ENCODE peak calls at places on chromosomes 4 and X, in ten cellular contexts. One of them, this sample, is unnamed.
A peak's percentile ranks its signal among the peaks of the same experiment; 100 is the strongest.

GRCh38 chr4:40283413-40283812 is 51.7 kb upstream of the CHRNA9 start:
- DNase-seq in head of caudate nucleus: no peak
- DNase-seq in stimulated activated CD4-positive, alpha-beta T cell treated with anti-CD3 and anti-CD28 coated beads, Interleukin-4, amount 100 ng/mL, for 1 hour: no peak
- DNase-seq in frontal cortex: no peak
- DNase-seq in right cardiac atrium: no peak
- DNase-seq in epithelial cell of esophagus: peak; percentile 39
- DNase-seq in non-pigmented ciliary epithelial cell: no peak
- DNase-seq in NCI-H460: no peak
- DNase-seq in NCI-H1092 treated with DMSO at 0.1 percent for 48 hours: no peak
- DNase-seq in GM20000: no peak
- DNase-seq in this sample: no peak

GRCh38 chr4:77095101-77095826 is 19.5 kb upstream of the CCNI start:
- DNase-seq in head of caudate nucleus: peak; percentile 85
- DNase-seq in stimulated activated CD4-positive, alpha-beta T cell treated with anti-CD3 and anti-CD28 coated beads, Interleukin-4, amount 100 ng/mL, for 1 hour: peak; percentile 73
- DNase-seq in frontal cortex: no peak
- DNase-seq in right cardiac atrium: peak; percentile 93
- DNase-seq in epithelial cell of esophagus: peak; percentile 77
- DNase-seq in non-pigmented ciliary epithelial cell: no peak
- DNase-seq in NCI-H460: peak; percentile 64
- DNase-seq in NCI-H1092 treated with DMSO at 0.1 percent for 48 hours: peak; percentile 69
- DNase-seq in GM20000: peak; percentile 75
- DNase-seq in this sample: peak; percentile 57

GRCh38 chr4:6298852-6299251 is 29.2 kb downstream of the WFS1 start:
- DNase-seq in head of caudate nucleus: no peak
- DNase-seq in stimulated activated CD4-positive, alpha-beta T cell treated with anti-CD3 and anti-CD28 coated beads, Interleukin-4, amount 100 ng/mL, for 1 hour: no peak
- DNase-seq in frontal cortex: no peak
- DNase-seq in right cardiac atrium: no peak
- DNase-seq in epithelial cell of esophagus: no peak
- DNase-seq in non-pigmented ciliary epithelial cell: no peak
- DNase-seq in NCI-H460: no peak
- DNase-seq in NCI-H1092 treated with DMSO at 0.1 percent for 48 hours: no peak
- DNase-seq in GM20000: no peak
- DNase-seq in this sample: no peak

GRCh38 chr4:167218022-167218608 is 16.2 kb downstream of the SPOCK3 start:
- DNase-seq in head of caudate nucleus: no peak
- DNase-seq in stimulated activated CD4-positive, alpha-beta T cell treated with anti-CD3 and anti-CD28 coated beads, Interleukin-4, amount 100 ng/mL, for 1 hour: no peak
- DNase-seq in frontal cortex: no peak
- DNase-seq in right cardiac atrium: no peak
- DNase-seq in epithelial cell of esophagus: peak; percentile 45
- DNase-seq in non-pigmented ciliary epithelial cell: no peak
- DNase-seq in NCI-H460: no peak
- DNase-seq in NCI-H1092 treated with DMSO at 0.1 percent for 48 hours: peak; percentile 32
- DNase-seq in GM20000: no peak
- DNase-seq in this sample: no peak

GRCh38 chr4:145538636-145539035 is 57.0 kb downstream of the SMAD1 start:
- DNase-seq in head of caudate nucleus: no peak
- DNase-seq in stimulated activated CD4-positive, alpha-beta T cell treated with anti-CD3 and anti-CD28 coated beads, Interleukin-4, amount 100 ng/mL, for 1 hour: no peak
- DNase-seq in frontal cortex: no peak
- DNase-seq in right cardiac atrium: no peak
- DNase-seq in epithelial cell of esophagus: no peak
- DNase-seq in non-pigmented ciliary epithelial cell: no peak
- DNase-seq in NCI-H460: no peak
- DNase-seq in NCI-H1092 treated with DMSO at 0.1 percent for 48 hours: no peak
- DNase-seq in GM20000: no peak
- DNase-seq in this sample: no peak

GRCh38 chr4:158934996-158935669 is 166.3 kb downstream of the FNIP2 start:
- DNase-seq in head of caudate nucleus: no peak
- DNase-seq in stimulated activated CD4-positive, alpha-beta T cell treated with anti-CD3 and anti-CD28 coated beads, Interleukin-4, amount 100 ng/mL, for 1 hour: no peak
- DNase-seq in frontal cortex: no peak
- DNase-seq in right cardiac atrium: no peak
- DNase-seq in epithelial cell of esophagus: peak; percentile 9
- DNase-seq in non-pigmented ciliary epithelial cell: no peak
- DNase-seq in NCI-H460: no peak
- DNase-seq in NCI-H1092 treated with DMSO at 0.1 percent for 48 hours: no peak
- DNase-seq in GM20000: no peak
- DNase-seq in this sample: no peak

GRCh38 chr4:54228064-54228527 is 997 bp upstream of the PDGFRA start:
- DNase-seq in head of caudate nucleus: peak; percentile 72
- DNase-seq in stimulated activated CD4-positive, alpha-beta T cell treated with anti-CD3 and anti-CD28 coated beads, Interleukin-4, amount 100 ng/mL, for 1 hour: peak; percentile 48
- DNase-seq in frontal cortex: peak; percentile 60
- DNase-seq in right cardiac atrium: peak; percentile 92
- DNase-seq in epithelial cell of esophagus: peak; percentile 72
- DNase-seq in non-pigmented ciliary epithelial cell: no peak
- DNase-seq in NCI-H460: no peak
- DNase-seq in NCI-H1092 treated with DMSO at 0.1 percent for 48 hours: peak; percentile 58
- DNase-seq in GM20000: peak; percentile 73
- DNase-seq in this sample: no peak

GRCh38 chr4:181319629-181320028 is 923.6 kb upstream of the TENM3 start:
- DNase-seq in head of caudate nucleus: no peak
- DNase-seq in stimulated activated CD4-positive, alpha-beta T cell treated with anti-CD3 and anti-CD28 coated beads, Interleukin-4, amount 100 ng/mL, for 1 hour: no peak
- DNase-seq in frontal cortex: no peak
- DNase-seq in right cardiac atrium: peak; percentile 14
- DNase-seq in epithelial cell of esophagus: no peak
- DNase-seq in non-pigmented ciliary epithelial cell: no peak
- DNase-seq in NCI-H460: no peak
- DNase-seq in NCI-H1092 treated with DMSO at 0.1 percent for 48 hours: peak; percentile 33
- DNase-seq in GM20000: no peak
- DNase-seq in this sample: no peak

GRCh38 chrX:133437356-133437755 is 22.1 kb upstream of the GPC4 start:
- DNase-seq in head of caudate nucleus: no peak
- DNase-seq in stimulated activated CD4-positive, alpha-beta T cell treated with anti-CD3 and anti-CD28 coated beads, Interleukin-4, amount 100 ng/mL, for 1 hour: no peak
- DNase-seq in frontal cortex: no peak
- DNase-seq in right cardiac atrium: no peak
- DNase-seq in epithelial cell of esophagus: no peak
- DNase-seq in non-pigmented ciliary epithelial cell: no peak
- DNase-seq in NCI-H460: no peak
- DNase-seq in NCI-H1092 treated with DMSO at 0.1 percent for 48 hours: no peak
- DNase-seq in GM20000: no peak
- DNase-seq in this sample: no peak

GRCh38 chr4:16192631-16193483 is 33.4 kb downstream of the TAPT1 start:
- DNase-seq in head of caudate nucleus: no peak
- DNase-seq in stimulated activated CD4-positive, alpha-beta T cell treated with anti-CD3 and anti-CD28 coated beads, Interleukin-4, amount 100 ng/mL, for 1 hour: no peak
- DNase-seq in frontal cortex: no peak
- DNase-seq in right cardiac atrium: no peak
- DNase-seq in epithelial cell of esophagus: no peak
- DNase-seq in non-pigmented ciliary epithelial cell: no peak
- DNase-seq in NCI-H460: no peak
- DNase-seq in NCI-H1092 treated with DMSO at 0.1 percent for 48 hours: no peak
- DNase-seq in GM20000: no peak
- DNase-seq in this sample: no peak

GRCh38 chrX:31545726-31546125 is 473.9 kb upstream of the FTHL17 start:
- DNase-seq in head of caudate nucleus: no peak
- DNase-seq in stimulated activated CD4-positive, alpha-beta T cell treated with anti-CD3 and anti-CD28 coated beads, Interleukin-4, amount 100 ng/mL, for 1 hour: no peak
- DNase-seq in frontal cortex: no peak
- DNase-seq in right cardiac atrium: no peak
- DNase-seq in epithelial cell of esophagus: peak; percentile 40
- DNase-seq in non-pigmented ciliary epithelial cell: no peak
- DNase-seq in NCI-H460: no peak
- DNase-seq in NCI-H1092 treated with DMSO at 0.1 percent for 48 hours: no peak
- DNase-seq in GM20000: no peak
- DNase-seq in this sample: no peak

GRCh38 chrX:15525664-15526416 is 25.2 kb downstream of the BMX start:
- DNase-seq in head of caudate nucleus: no peak
- DNase-seq in stimulated activated CD4-positive, alpha-beta T cell treated with anti-CD3 and anti-CD28 coated beads, Interleukin-4, amount 100 ng/mL, for 1 hour: no peak
- DNase-seq in frontal cortex: no peak
- DNase-seq in right cardiac atrium: no peak
- DNase-seq in epithelial cell of esophagus: no peak
- DNase-seq in non-pigmented ciliary epithelial cell: no peak
- DNase-seq in NCI-H460: no peak
- DNase-seq in NCI-H1092 treated with DMSO at 0.1 percent for 48 hours: peak; percentile 72
- DNase-seq in GM20000: no peak
- DNase-seq in this sample: no peak

GRCh38 chr4:188987011-188987410 is 847.8 kb downstream of the TRIML1 start:
- DNase-seq in head of caudate nucleus: no peak
- DNase-seq in stimulated activated CD4-positive, alpha-beta T cell treated with anti-CD3 and anti-CD28 coated beads, Interleukin-4, amount 100 ng/mL, for 1 hour: no peak
- DNase-seq in frontal cortex: no peak
- DNase-seq in right cardiac atrium: no peak
- DNase-seq in epithelial cell of esophagus: peak; percentile 68
- DNase-seq in non-pigmented ciliary epithelial cell: no peak
- DNase-seq in NCI-H460: no peak
- DNase-seq in NCI-H1092 treated with DMSO at 0.1 percent for 48 hours: no peak
- DNase-seq in GM20000: no peak
- DNase-seq in this sample: no peak

GRCh38 chrX:154494715-154495114 is 4.3 kb upstream of the SLC10A3 start:
- DNase-seq in head of caudate nucleus: no peak
- DNase-seq in stimulated activated CD4-positive, alpha-beta T cell treated with anti-CD3 and anti-CD28 coated beads, Interleukin-4, amount 100 ng/mL, for 1 hour: no peak
- DNase-seq in frontal cortex: no peak
- DNase-seq in right cardiac atrium: no peak
- DNase-seq in epithelial cell of esophagus: no peak
- DNase-seq in non-pigmented ciliary epithelial cell: no peak
- DNase-seq in NCI-H460: no peak
- DNase-seq in NCI-H1092 treated with DMSO at 0.1 percent for 48 hours: no peak
- DNase-seq in GM20000: no peak
- DNase-seq in this sample: no peak

GRCh38 chr4:130736436-130737185 is 1640.7 kb downstream of the C4orf33 start:
- DNase-seq in head of caudate nucleus: no peak
- DNase-seq in stimulated activated CD4-positive, alpha-beta T cell treated with anti-CD3 and anti-CD28 coated beads, Interleukin-4, amount 100 ng/mL, for 1 hour: no peak
- DNase-seq in frontal cortex: no peak
- DNase-seq in right cardiac atrium: no peak
- DNase-seq in epithelial cell of esophagus: no peak
- DNase-seq in non-pigmented ciliary epithelial cell: no peak
- DNase-seq in NCI-H460: no peak
- DNase-seq in NCI-H1092 treated with DMSO at 0.1 percent for 48 hours: no peak
- DNase-seq in GM20000: no peak
- DNase-seq in this sample: no peak

GRCh38 chr4:100782356-100782755 is 264.5 kb upstream of the EMCN start:
- DNase-seq in head of caudate nucleus: no peak
- DNase-seq in stimulated activated CD4-positive, alpha-beta T cell treated with anti-CD3 and anti-CD28 coated beads, Interleukin-4, amount 100 ng/mL, for 1 hour: no peak
- DNase-seq in frontal cortex: no peak
- DNase-seq in right cardiac atrium: no peak
- DNase-seq in epithelial cell of esophagus: no peak
- DNase-seq in non-pigmented ciliary epithelial cell: no peak
- DNase-seq in NCI-H460: no peak
- DNase-seq in NCI-H1092 treated with DMSO at 0.1 percent for 48 hours: no peak
- DNase-seq in GM20000: no peak
- DNase-seq in this sample: no peak

GRCh38 chr4:113469023-113469390 is 292.5 kb downstream of the CAMK2D start:
- DNase-seq in head of caudate nucleus: no peak
- DNase-seq in stimulated activated CD4-positive, alpha-beta T cell treated with anti-CD3 and anti-CD28 coated beads, Interleukin-4, amount 100 ng/mL, for 1 hour: no peak
- DNase-seq in frontal cortex: no peak
- DNase-seq in right cardiac atrium: no peak
- DNase-seq in epithelial cell of esophagus: no peak
- DNase-seq in non-pigmented ciliary epithelial cell: no peak
- DNase-seq in NCI-H460: no peak
- DNase-seq in NCI-H1092 treated with DMSO at 0.1 percent for 48 hours: no peak
- DNase-seq in GM20000: no peak
- DNase-seq in this sample: no peak

GRCh38 chr4:1375761-1376322 is 28.8 kb downstream of the UVSSA start:
- DNase-seq in head of caudate nucleus: no peak
- DNase-seq in stimulated activated CD4-positive, alpha-beta T cell treated with anti-CD3 and anti-CD28 coated beads, Interleukin-4, amount 100 ng/mL, for 1 hour: no peak
- DNase-seq in frontal cortex: no peak
- DNase-seq in right cardiac atrium: no peak
- DNase-seq in epithelial cell of esophagus: no peak
- DNase-seq in non-pigmented ciliary epithelial cell: no peak
- DNase-seq in NCI-H460: no peak
- DNase-seq in NCI-H1092 treated with DMSO at 0.1 percent for 48 hours: no peak
- DNase-seq in GM20000: no peak
- DNase-seq in this sample: no peak

GRCh38 chrX:47687249-47687648 is 28.3 kb upstream of the UXT start:
- DNase-seq in head of caudate nucleus: no peak
- DNase-seq in stimulated activated CD4-positive, alpha-beta T cell treated with anti-CD3 and anti-CD28 coated beads, Interleukin-4, amount 100 ng/mL, for 1 hour: no peak
- DNase-seq in frontal cortex: no peak
- DNase-seq in right cardiac atrium: no peak
- DNase-seq in epithelial cell of esophagus: peak; percentile 48
- DNase-seq in non-pigmented ciliary epithelial cell: no peak
- DNase-seq in NCI-H460: no peak
- DNase-seq in NCI-H1092 treated with DMSO at 0.1 percent for 48 hours: no peak
- DNase-seq in GM20000: no peak
- DNase-seq in this sample: no peak

GRCh38 chrX:10130354-10130753 is 26.4 kb upstream of the CLCN4 start:
- DNase-seq in head of caudate nucleus: no peak
- DNase-seq in stimulated activated CD4-positive, alpha-beta T cell treated with anti-CD3 and anti-CD28 coated beads, Interleukin-4, amount 100 ng/mL, for 1 hour: no peak
- DNase-seq in frontal cortex: no peak
- DNase-seq in right cardiac atrium: no peak
- DNase-seq in epithelial cell of esophagus: no peak
- DNase-seq in non-pigmented ciliary epithelial cell: no peak
- DNase-seq in NCI-H460: no peak
- DNase-seq in NCI-H1092 treated with DMSO at 0.1 percent for 48 hours: no peak
- DNase-seq in GM20000: no peak
- DNase-seq in this sample: no peak

GRCh38 chr4:2800691-2801596 is 8.1 kb downstream of the SH3BP2 start:
- DNase-seq in head of caudate nucleus: peak; percentile 92
- DNase-seq in stimulated activated CD4-positive, alpha-beta T cell treated with anti-CD3 and anti-CD28 coated beads, Interleukin-4, amount 100 ng/mL, for 1 hour: no peak
- DNase-seq in frontal cortex: peak; percentile 64
- DNase-seq in right cardiac atrium: peak; percentile 97
- DNase-seq in epithelial cell of esophagus: no peak
- DNase-seq in non-pigmented ciliary epithelial cell: no peak
- DNase-seq in NCI-H460: no peak
- DNase-seq in NCI-H1092 treated with DMSO at 0.1 percent for 48 hours: peak; percentile 8
- DNase-seq in GM20000: peak; percentile 77
- DNase-seq in this sample: peak; percentile 63

GRCh38 chr4:114251020-114251419 is 271.6 kb upstream of the ARSJ start:
- DNase-seq in head of caudate nucleus: no peak
- DNase-seq in stimulated activated CD4-positive, alpha-beta T cell treated with anti-CD3 and anti-CD28 coated beads, Interleukin-4, amount 100 ng/mL, for 1 hour: no peak
- DNase-seq in frontal cortex: no peak
- DNase-seq in right cardiac atrium: no peak
- DNase-seq in epithelial cell of esophagus: peak; percentile 51
- DNase-seq in non-pigmented ciliary epithelial cell: no peak
- DNase-seq in NCI-H460: no peak
- DNase-seq in NCI-H1092 treated with DMSO at 0.1 percent for 48 hours: no peak
- DNase-seq in GM20000: no peak
- DNase-seq in this sample: no peak

GRCh38 chrX:38991656-38992558 is 190.6 kb downstream of the MID1IP1 start:
- DNase-seq in head of caudate nucleus: no peak
- DNase-seq in stimulated activated CD4-positive, alpha-beta T cell treated with anti-CD3 and anti-CD28 coated beads, Interleukin-4, amount 100 ng/mL, for 1 hour: no peak
- DNase-seq in frontal cortex: no peak
- DNase-seq in right cardiac atrium: no peak
- DNase-seq in epithelial cell of esophagus: peak; percentile 84
- DNase-seq in non-pigmented ciliary epithelial cell: no peak
- DNase-seq in NCI-H460: no peak
- DNase-seq in NCI-H1092 treated with DMSO at 0.1 percent for 48 hours: no peak
- DNase-seq in GM20000: no peak
- DNase-seq in this sample: no peak

GRCh38 chr4:109977854-109978501 is 65.3 kb downstream of the EGF start:
- DNase-seq in head of caudate nucleus: no peak
- DNase-seq in stimulated activated CD4-positive, alpha-beta T cell treated with anti-CD3 and anti-CD28 coated beads, Interleukin-4, amount 100 ng/mL, for 1 hour: no peak
- DNase-seq in frontal cortex: no peak
- DNase-seq in right cardiac atrium: no peak
- DNase-seq in epithelial cell of esophagus: peak; percentile 68
- DNase-seq in non-pigmented ciliary epithelial cell: peak; percentile 17
- DNase-seq in NCI-H460: peak; percentile 26
- DNase-seq in NCI-H1092 treated with DMSO at 0.1 percent for 48 hours: peak; percentile 19
- DNase-seq in GM20000: no peak
- DNase-seq in this sample: no peak

GRCh38 chr4:181796502-181796901 is 446.7 kb upstream of the TENM3 start:
- DNase-seq in head of caudate nucleus: no peak
- DNase-seq in stimulated activated CD4-positive, alpha-beta T cell treated with anti-CD3 and anti-CD28 coated beads, Interleukin-4, amount 100 ng/mL, for 1 hour: no peak
- DNase-seq in frontal cortex: no peak
- DNase-seq in right cardiac atrium: no peak
- DNase-seq in epithelial cell of esophagus: peak; percentile 98
- DNase-seq in non-pigmented ciliary epithelial cell: peak; percentile 46
- DNase-seq in NCI-H460: no peak
- DNase-seq in NCI-H1092 treated with DMSO at 0.1 percent for 48 hours: no peak
- DNase-seq in GM20000: no peak
- DNase-seq in this sample: no peak

GRCh38 chrX:51148848-51149247 is 183.8 kb upstream of the NUDT10 start:
- DNase-seq in head of caudate nucleus: peak; percentile 6
- DNase-seq in stimulated activated CD4-positive, alpha-beta T cell treated with anti-CD3 and anti-CD28 coated beads, Interleukin-4, amount 100 ng/mL, for 1 hour: no peak
- DNase-seq in frontal cortex: no peak
- DNase-seq in right cardiac atrium: peak; percentile 28
- DNase-seq in epithelial cell of esophagus: peak; percentile 2
- DNase-seq in non-pigmented ciliary epithelial cell: no peak
- DNase-seq in NCI-H460: no peak
- DNase-seq in NCI-H1092 treated with DMSO at 0.1 percent for 48 hours: no peak
- DNase-seq in GM20000: no peak
- DNase-seq in this sample: no peak

GRCh38 chr4:141458501-141458900 is 177.9 kb upstream of the IL15 start:
- DNase-seq in head of caudate nucleus: no peak
- DNase-seq in stimulated activated CD4-positive, alpha-beta T cell treated with anti-CD3 and anti-CD28 coated beads, Interleukin-4, amount 100 ng/mL, for 1 hour: no peak
- DNase-seq in frontal cortex: no peak
- DNase-seq in right cardiac atrium: no peak
- DNase-seq in epithelial cell of esophagus: peak; percentile 84
- DNase-seq in non-pigmented ciliary epithelial cell: no peak
- DNase-seq in NCI-H460: no peak
- DNase-seq in NCI-H1092 treated with DMSO at 0.1 percent for 48 hours: no peak
- DNase-seq in GM20000: no peak
- DNase-seq in this sample: no peak